ENCODE peak calls at places on chromosomes 2 and 18, in seven cellular contexts. X, T, K, O, B, A and P are unnamed samples.

GRCh38 chr2:100748673-100749072 is 71.3 kb upstream of the NPAS2 start:
- DNase-seq in X (no peak), T (no peak), B (no peak), K (no peak), O (no peak), A (no peak), P (no peak)

GRCh38 chr18:22346968-22347611 is 70.6 kb downstream of the CTAGE1 start:
- DNase-seq in K (no peak), T (peak), X (peak), A (peak), O (no peak), B (no peak), P (no peak)

GRCh38 chr2:25420820-25421237 is 79.1 kb upstream of the DNMT3A start:
- DNase-seq in A (no peak), K (no peak), O (no peak), B (no peak), X (no peak), T (no peak), P (no peak)

GRCh38 chr2:38268691-38269309 is 108.3 kb downstream of the ATL2 start:
- DNase-seq in K (peak), O (no peak), T (no peak), X (no peak), B (no peak), A (no peak), P (peak)

GRCh38 chr2:15334650-15335326 is 226.3 kb downstream of the NBAS start:
- DNase-seq in A (no peak), K (peak), B (no peak), T (no peak), O (no peak), X (no peak), P (peak)

GRCh38 chr2:237309416-237309815 is 104.5 kb downstream of the COL6A3 start:
- DNase-seq in O (no peak), T (no peak), A (no peak), X (no peak), K (peak), B (no peak), P (no peak)

GRCh38 chr2:120989911-120990441 is 254.3 kb downstream of the GLI2 start:
- DNase-seq in B (peak), K (no peak), O (no peak), T (no peak), X (no peak), A (no peak), P (no peak)

GRCh38 chr2:10435427-10436204 is 12.5 kb downstream of the ODC1 start:
- DNase-seq in T (no peak), B (no peak), A (no peak), X (no peak), K (no peak), O (no peak), P (no peak)

GRCh38 chr2:64652231-64653173 is 1.2 kb downstream of the SERTAD2 start:
- DNase-seq in A (peak), O (no peak), B (no peak), K (peak), T (no peak), X (peak), P (peak)

GRCh38 chr2:200634231-200634964 is 48.6 kb downstream of the AOX1 start:
- DNase-seq in A (no peak), X (no peak), K (no peak), O (no peak), T (no peak), B (no peak), P (no peak)

GRCh38 chr2:37585982-37586621 is 85.3 kb downstream of the CDC42EP3 start:
- DNase-seq in O (no peak), A (peak), K (peak), X (no peak), B (no peak), T (no peak), P (peak)

GRCh38 chr2:178306351-178307073 is 112.2 kb downstream of the OSBPL6 start:
- DNase-seq in O (no peak), X (peak), K (peak), A (peak), T (peak), B (no peak), P (no peak)

GRCh38 chr18:40004246-40004645 is 1950.8 kb upstream of the PIK3C3 start:
- DNase-seq in O (no peak), T (no peak), B (no peak), K (no peak), X (no peak), A (no peak), P (no peak)

GRCh38 chr2:241677392-241677791 is 9.2 kb downstream of the DTYMK start:
- DNase-seq in O (no peak), X (no peak), T (no peak), B (no peak), K (no peak), A (no peak), P (no peak)
- TF ChIP-seq CTCF in O (no peak), X (no peak), T (no peak), B (no peak), K (no peak), A (no peak), P (no peak)

GRCh38 chr2:225274751-225275150 is 124.8 kb upstream of the NYAP2 start:
- DNase-seq in K (peak), A (no peak), O (peak), T (no peak), B (no peak), X (peak), P (no peak)

GRCh38 chr2:225270053-225270452 is 129.5 kb upstream of the NYAP2 start:
- DNase-seq in K (no peak), B (no peak), O (no peak), T (no peak), X (no peak), A (no peak), P (no peak)

GRCh38 chr2:225275443-225275842 is 124.1 kb upstream of the NYAP2 start:
- DNase-seq in T (no peak), K (no peak), B (no peak), O (no peak), X (no peak), A (no peak), P (no peak)

GRCh38 chr2:225272173-225272572 is 127.3 kb upstream of the NYAP2 start:
- DNase-seq in A (no peak), T (no peak), O (no peak), K (no peak), X (peak), B (no peak), P (no peak)

GRCh38 chr2:225270861-225271260 is 128.6 kb upstream of the NYAP2 start:
- DNase-seq in B (no peak), A (no peak), T (no peak), O (peak), K (peak), X (peak), P (peak)
- TF ChIP-seq CTCF in B (peak), A (no peak), T (no peak), O (peak), K (peak), X (no peak), P (no peak)

DNA sequence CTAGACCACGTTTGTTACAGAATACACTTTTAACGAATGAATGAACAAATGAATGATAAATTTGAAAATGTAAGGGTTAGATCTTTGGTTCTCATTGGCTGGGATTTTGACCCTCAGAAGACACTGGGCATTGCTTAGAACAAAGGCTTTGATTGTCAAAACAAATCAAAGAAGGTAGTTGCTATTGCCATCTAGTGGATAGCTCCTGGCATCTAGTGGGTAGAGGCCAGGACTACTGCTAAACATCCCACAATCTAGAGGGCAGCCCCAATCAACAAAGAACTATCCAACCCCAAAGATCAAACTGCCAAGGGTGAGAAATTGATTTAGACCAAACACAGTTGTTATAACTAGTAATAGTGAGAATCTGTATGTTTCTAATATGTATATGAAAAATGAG is 552.3 kb downstream of the KCNJ3 start:
- DNase-seq in B (no peak), O (peak), T (no peak), A (no peak), K (no peak), X (peak), P (no peak)
- TF ChIP-seq CTCF in B (peak), O (peak), T (peak), A (no peak), K (peak), X (peak), P (no peak)

GRCh38 chr18:68391801-68392200 is 323.1 kb downstream of the TMX3 start:
- DNase-seq in O (no peak), A (no peak), T (no peak), X (no peak), B (no peak), K (no peak), P (no peak)
- TF ChIP-seq CTCF in O (no peak), A (no peak), T (no peak), X (no peak), B (no peak), K (no peak), P (no peak)

DNA sequence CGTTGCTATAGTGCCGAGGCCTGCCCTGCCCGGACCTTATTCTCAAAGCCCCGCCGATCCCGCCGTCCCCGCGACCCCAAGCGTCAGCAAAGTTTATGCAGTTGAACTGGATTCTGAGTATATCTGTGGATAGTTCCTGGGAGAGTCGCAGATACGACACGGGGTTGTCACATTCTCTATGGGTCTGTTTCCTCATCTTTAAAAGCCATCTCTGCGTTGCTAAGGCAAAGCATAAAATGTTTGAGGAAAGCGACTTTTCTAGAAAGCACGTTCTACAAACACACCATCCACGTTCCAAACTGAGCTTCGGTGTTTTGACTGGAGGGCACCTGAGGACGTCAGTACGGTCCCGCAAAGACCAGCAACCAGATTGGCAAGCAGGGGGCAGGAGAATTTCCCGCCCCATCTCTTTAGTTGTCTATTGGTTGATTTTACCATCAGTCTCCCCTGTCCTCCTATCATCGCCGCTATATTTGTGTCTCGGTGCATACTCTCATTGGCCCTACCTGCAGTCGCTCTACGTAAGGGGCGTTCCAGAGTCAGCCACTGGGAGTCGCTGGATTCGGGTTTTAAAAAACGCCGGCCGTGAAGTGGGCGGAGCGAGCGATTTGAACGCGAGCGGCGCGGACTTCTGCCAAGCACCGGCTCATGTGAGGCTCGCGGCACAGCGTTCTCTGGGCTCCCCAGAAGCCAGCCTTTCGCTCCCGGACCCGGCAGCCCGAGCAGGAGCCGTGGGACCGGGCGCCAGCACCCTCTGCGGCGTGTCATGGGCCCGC is at the start of gene CENPA:
- DNase-seq in B (peak), X (peak), K (peak), A (peak), T (peak), O (peak), P (peak)
- TF ChIP-seq CTCF in B (peak), X (peak), K (peak), A (peak), T (peak), O (peak), P (peak)

GRCh38 chr2:96164459-96165184 is 19.4 kb upstream of the DUSP2 start:
- DNase-seq in X (no peak), T (no peak), K (no peak), B (no peak), A (no peak), O (no peak), P (no peak)
- TF ChIP-seq CTCF in X (no peak), T (no peak), K (no peak), B (no peak), A (no peak), O (no peak), P (no peak)